ENCODE peak calls at places on chromosomes 6 and 20, in four cellular contexts. H is NCI-H524 treated with DMSO at 0.1 percent for 48 hours; N is stimulated activated CD8-positive, alpha-beta memory T cell treated with anti-CD3 and anti-CD28 coated beads, Interleukin-7, amount 100 ng/mL, for 1 hour; I is HTR-8/SVneo. Z is an unnamed sample.

GRCh38 chr6:70394518-70395300 is 18.6 kb upstream of the FAM135A start:
- DNase-seq in H (no peak), N (no peak), I (no peak), Z (no peak)

GRCh38 chr20:29300579-29301551 is 1956.6 kb upstream of the DEFB115 start:
- DNase-seq in H (no peak), N (no peak), I (no peak), Z (no peak)

GRCh38 chr6:45445749-45446454 is 68.2 kb upstream of the SUPT3H start:
- DNase-seq in H (no peak), N (no peak), I (peak), Z (peak)

GRCh38 chr20:588932-589672 is 21.0 kb downstream of the TCF15 start:
- DNase-seq in H (no peak), N (no peak), I (no peak), Z (no peak)

GRCh38 chr6:51277471-51277870 is 458.8 kb downstream of the TFAP2B start:
- DNase-seq in H (no peak), N (no peak), I (no peak), Z (no peak)

GRCh38 chr6:131917318-131917717 is 33.9 kb downstream of the CCN2 start:
- DNase-seq in H (no peak), N (no peak), I (no peak), Z (peak)

GRCh38 chr20:11813106-11813890 is 104.4 kb upstream of the BTBD3 start:
- DNase-seq in H (no peak), N (no peak), I (no peak), Z (no peak)

GRCh38 chr6:128739112-128739511 is 143.8 kb upstream of the LAMA2 start:
- DNase-seq in H (no peak), N (no peak), I (no peak), Z (peak)

GRCh38 chr6:105981002-105981887 is 104.9 kb upstream of the PRDM1 start:
- DNase-seq in H (no peak), N (no peak), I (no peak), Z (no peak)

GRCh38 chr20:47334022-47334551 is 22.4 kb downstream of the ZMYND8 start:
- DNase-seq in H (no peak), N (no peak), I (peak), Z (peak)

GRCh38 chr6:43222418-43223059 is 6.7 kb downstream of the DNPH1 start:
- DNase-seq in H (no peak), N (no peak), I (no peak), Z (no peak)

GRCh38 chr20:49676581-49677291 is 36.9 kb downstream of the B4GALT5 start:
- DNase-seq in H (no peak), N (peak), I (peak), Z (peak)

GRCh38 chr20:47389867-47390347 is 33.4 kb upstream of the ZMYND8 start:
- DNase-seq in H (no peak), N (no peak), I (no peak), Z (peak)

Z was measured in SW480.